ENCODE peak calls at places on chromosomes 13 and 19, in four cellular contexts. C is CD8-positive, alpha-beta T cell; H is H9; K is gastrocnemius medialis. W is an unnamed sample. For H3K27me3 and H3K9me3, the result is how much of the 10 kb centered on the place peaks cover.

GRCh38 chr19:55702131-55702627 is 27.2 kb downstream of the EPN1 start:
- DNase-seq in C (no peak), H (no peak), K (no peak), W (no peak)

GRCh38 chr19:17220207-17220758 is 5.1 kb downstream of the USE1 start:
- DNase-seq in C (no peak), H (no peak), K (no peak), W (no peak)

GRCh38 chr19:10514211-10515145 is 2.8 kb downstream of the S1PR5 start:
- DNase-seq in C (peak), H (peak), K (no peak), W (peak)

GRCh38 chr19:38194061-38194701 is 29.8 kb downstream of the DPF1 start:
- DNase-seq in C (no peak), H (no peak), K (no peak), W (no peak)

GRCh38 chr19:49473868-49474544 is at the start of gene FLT3LG:
- DNase-seq in C (peak), H (peak), K (peak), W (peak)

GRCh38 chr19:2033825-2034159 is 17.3 kb downstream of the MKNK2 start:
- DNase-seq in C (no peak), H (peak), K (no peak), W (no peak)

GRCh38 chr19:16585808-16586476 is 13.7 kb upstream of the SLC35E1 start:
- DNase-seq in C (no peak), H (no peak), K (no peak), W (no peak)

GRCh38 chr13:42395066-42395821 is 123.3 kb downstream of the AKAP11 start:
- DNase-seq in C (peak), H (no peak), K (no peak), W (no peak)

GRCh38 chr13:80217614-80218456 is 123.1 kb downstream of the SPRY2 start:
- DNase-seq in C (no peak), H (peak), K (no peak), W (no peak)

GRCh38 chr13:102609696-102610095 is 12.9 kb downstream of the TPP2 start:
- DNase-seq in C (no peak), H (no peak), K (no peak), W (peak)

GRCh38 chr13:42486711-42487198 is 87.2 kb upstream of the TNFSF11 start:
- DNase-seq in C (no peak), H (no peak), K (no peak), W (no peak)

GRCh38 chr13:74438911-74439310 is 304.7 kb upstream of the KLF12 start:
- DNase-seq in C (no peak), H (no peak), K (no peak), W (no peak)

GRCh38 chr13:68176486-68176885 is 946.4 kb upstream of the PCDH9 start:
- DNase-seq in C (no peak), H (no peak), K (no peak), W (no peak)

GRCh38 chr13:19172007-19172646 is 9.5 kb downstream of the TUBA3C start:
- DNase-seq in C (no peak), H (no peak), K (no peak), W (no peak)

GRCh38 chr19:9936151-9937000 is at the start of gene OLFM2:
- DNase-seq in C (no peak), H (peak), K (no peak), W (no peak)

GRCh38 chr13:52029569-52029968 is 5.1 kb downstream of the UTP14C start:
- DNase-seq in C (no peak), H (no peak), K (no peak), W (no peak)

GRCh38 chr19:45130888-45131615 is 29.7 kb downstream of the NKPD1 start:
- DNase-seq in C (no peak), H (no peak), K (no peak), W (no peak)

GRCh38 chr13:80235559-80236296 is 105.2 kb downstream of the SPRY2 start:
- DNase-seq in C (no peak), H (no peak), K (no peak), W (no peak)

GRCh38 chr13:108225440-108225839 is 7.2 kb downstream of the ABHD13 start:
- DNase-seq in C (no peak), H (no peak), K (no peak), W (no peak)
- H3K27ac ChIP-seq in C (no peak), H (no peak), K (no peak), W (no peak)

GRCh38 chr13:96093296-96094006 is 3.5 kb downstream of the HS6ST3 start:
- DNase-seq in C (no peak), H (no peak), K (no peak), W (no peak)
- H3K27me3 ChIP-seq in C (under half), H (under half), K (under half), W (under half)

DNA sequence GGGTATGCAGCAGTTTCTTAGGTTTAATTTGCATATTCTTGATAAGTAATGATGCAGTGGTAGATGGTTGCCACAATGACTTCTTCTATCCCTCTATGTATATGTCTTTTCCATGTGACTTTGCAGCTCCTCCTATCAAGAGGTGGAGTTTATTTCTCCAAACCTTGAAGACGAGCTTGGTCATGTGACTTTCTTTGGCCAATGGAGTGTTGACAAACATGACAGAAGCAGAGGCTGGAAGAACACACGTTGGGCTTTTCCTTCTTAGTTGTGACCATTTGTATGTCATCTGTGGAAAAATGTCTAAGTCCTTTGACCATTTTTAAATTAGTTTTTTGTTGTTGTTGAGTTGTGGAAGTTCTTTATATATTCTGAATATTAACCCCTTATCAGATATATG is 32.3 kb downstream of the ZNF333 start:
- DNase-seq in C (no peak), H (no peak), K (no peak), W (no peak)
- H3K9me3 ChIP-seq in C (under half), H (under half), K (under half), W (under half)

DNA sequence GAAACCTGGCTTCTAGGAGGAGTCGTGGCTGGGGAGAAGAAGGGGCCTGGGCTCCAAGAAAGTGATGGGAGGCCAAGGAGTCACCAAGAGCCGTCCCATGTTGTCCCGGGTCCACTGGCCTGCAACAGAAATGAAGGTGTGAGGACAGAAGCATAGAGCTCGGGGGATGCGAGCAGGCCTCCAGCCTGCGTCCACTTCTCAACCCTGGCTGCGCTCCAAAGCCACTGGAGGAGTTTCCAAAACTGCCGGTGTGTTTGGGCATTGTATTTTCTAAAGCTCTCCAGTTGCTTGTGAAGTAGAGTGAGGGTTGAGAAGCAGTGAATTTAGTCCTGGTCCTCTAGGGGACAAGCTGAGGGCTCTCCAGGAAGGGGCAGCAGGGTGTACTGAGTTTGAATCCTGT is 13.0 kb downstream of the FFAR2 start:
- DNase-seq in C (no peak), H (no peak), K (no peak), W (no peak)
- H3K27ac ChIP-seq in C (no peak), H (no peak), K (no peak), W (no peak)

GRCh38 chr19:31516756-31517155 is 167.5 kb upstream of the TSHZ3 start:
- DNase-seq in C (no peak), H (no peak), K (no peak), W (no peak)
- H3K27me3 ChIP-seq in C (under half), H (under half), K (under half), W (under half)

W was measured in naive thymus-derived CD4-positive, alpha-beta T cell.